ENCODE peak calls at places on chromosomes 13 and 19, in seven cellular contexts. X is ascending aorta, P is prostate gland, W is cardiac muscle cell, D is neural progenitor cell, Y is esophagus squamous epithelium, K is gastrocnemius medialis. A is an unnamed sample.

GRCh38 chr13:51803422-51804294 is at the start of gene DHRS12:
- DNase-seq in P (peak; percentile 92), Y (peak; percentile 61), X (peak; percentile 96), K (peak; percentile 68), W (peak; percentile 87), D (peak; percentile 85), A (peak; percentile 54)

GRCh38 chr19:34482380-34483250 is 1.1 kb downstream of the WTIP start:
- DNase-seq in Y (no peak), D (peak; percentile 73), X (peak; percentile 59), P (no peak), K (no peak), W (peak; percentile 64), A (no peak)

GRCh38 chr13:99722931-99723330 is 221.7 kb downstream of the TM9SF2 start:
- DNase-seq in W (no peak), Y (no peak), K (no peak), D (no peak), X (no peak), P (no peak), A (no peak)

GRCh38 chr19:46546194-46546896 is 50.7 kb upstream of the PNMA8B start:
- DNase-seq in K (peak; percentile 9), W (peak; percentile 30), P (peak; percentile 31), D (peak; percentile 51), Y (no peak), X (peak; percentile 62), A (no peak)

GRCh38 chr13:109729031-109729870 is 57.1 kb downstream of the IRS2 start:
- DNase-seq in Y (no peak), P (no peak), K (no peak), D (peak; percentile 69), X (no peak), W (peak; percentile 33), A (no peak)

GRCh38 chr19:15294591-15294990 is 37.7 kb downstream of the BRD4 start:
- DNase-seq in W (no peak), Y (no peak), X (no peak), P (no peak), K (no peak), D (no peak), A (no peak)

GRCh38 chr13:79659161-79659560 is 178.2 kb downstream of the NDFIP2 start:
- DNase-seq in Y (no peak), W (peak; percentile 84), P (peak; percentile 41), K (peak; percentile 58), D (peak; percentile 73), X (no peak), A (no peak)

GRCh38 chr19:46748325-46749109 is 2.3 kb upstream of the STRN4 start:
- DNase-seq in W (peak; percentile 78), X (no peak), Y (no peak), K (no peak), D (peak; percentile 87), P (no peak), A (no peak)

GRCh38 chr13:73754727-73755292 is 379.4 kb downstream of the KLF12 start:
- DNase-seq in D (peak; percentile 64), P (peak; percentile 35), Y (no peak), K (no peak), W (peak; percentile 69), X (no peak), A (no peak)

GRCh38 chr13:67803118-67803517 is 573.0 kb upstream of the PCDH9 start:
- DNase-seq in Y (no peak), K (no peak), P (no peak), X (no peak), D (no peak), W (no peak), A (no peak)

GRCh38 chr13:72062566-72062965 is 195.6 kb upstream of the DACH1 start:
- DNase-seq in W (no peak), P (no peak), Y (no peak), X (no peak), D (peak; percentile 90), K (no peak), A (no peak)

GRCh38 chr19:55694241-55694655 is 19.2 kb downstream of the EPN1 start:
- DNase-seq in K (no peak), P (no peak), X (no peak), W (no peak), D (no peak), Y (no peak), A (no peak)

GRCh38 chr19:517721-518136 is 10.4 kb downstream of the TPGS1 start:
- DNase-seq in W (no peak), P (no peak), Y (no peak), X (no peak), K (no peak), D (no peak), A (no peak)

GRCh38 chr19:55474269-55475265 is 1.9 kb upstream of the ZNF628 start:
- DNase-seq in D (peak; percentile 61), X (no peak), W (no peak), Y (no peak), K (no peak), P (no peak), A (no peak)

GRCh38 chr19:7916137-7916907 is 1.7 kb downstream of the TGFBR3L start:
- DNase-seq in Y (no peak), X (no peak), P (no peak), D (peak; percentile 74), W (peak; percentile 34), K (no peak), A (no peak)
- H3K4me3 ChIP-seq in Y (peak overlapping the region; percentile 12), X (peak overlapping the region; percentile 45), P (peak overlapping the region; percentile 17), D (peak overlapping the region; percentile 59), W (peak overlapping the region; percentile 29), K (peak overlapping the region; percentile 42), A (peak overlapping the region; percentile 49)

DNA sequence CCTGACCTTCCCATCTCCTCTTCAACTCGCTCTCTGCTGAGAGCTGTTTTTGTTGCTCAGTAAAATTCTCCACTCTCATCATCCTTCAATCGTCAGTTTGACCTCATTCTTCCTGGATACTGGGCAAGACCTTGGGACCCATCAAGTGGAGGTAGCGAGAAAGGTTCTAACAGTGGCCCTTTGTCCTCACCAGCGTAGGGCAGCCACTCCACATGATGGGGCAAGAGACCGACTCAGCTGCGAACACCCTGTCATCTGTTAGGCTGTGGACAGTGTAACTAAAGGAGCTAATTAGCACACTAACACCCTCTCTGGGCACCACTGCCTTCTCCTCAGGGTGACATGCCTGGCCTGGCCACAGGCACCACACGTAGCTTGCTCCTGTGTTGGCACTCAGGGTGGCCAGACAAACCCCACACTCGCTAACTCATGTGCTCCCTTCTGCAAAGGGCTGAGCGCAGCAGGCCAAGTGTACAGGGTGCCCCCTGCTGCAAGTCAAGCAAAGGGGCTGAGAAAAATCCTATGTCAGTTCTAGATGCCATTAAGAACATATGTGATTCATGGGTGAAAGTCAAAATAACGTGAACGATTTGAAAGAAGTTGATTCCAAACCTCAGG is 1216.0 kb downstream of the SLITRK5 start:
- DNase-seq in P (no peak), Y (no peak), D (peak; percentile 10), W (peak; percentile 2), K (no peak), X (no peak), A (no peak)
- TF ChIP-seq CTCF in P (no peak), Y (no peak), D (peak; percentile 19), W (no peak), K (no peak), X (no peak), A (no peak)

DNA sequence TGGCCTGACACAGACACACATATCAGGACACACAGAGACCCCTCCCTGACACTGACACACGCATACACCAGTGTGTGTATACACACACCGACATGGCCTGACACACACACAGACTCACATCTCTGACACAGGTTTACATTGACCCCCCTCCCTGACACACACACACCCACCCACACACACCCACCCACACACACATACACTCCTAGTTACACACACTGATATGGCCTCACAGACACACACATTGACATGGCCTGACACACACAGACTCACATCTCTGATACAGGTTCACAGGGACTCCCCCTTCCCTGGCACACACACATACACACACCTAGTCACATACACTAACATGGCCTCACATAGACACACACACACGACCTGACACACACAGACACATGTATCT is 4.4 kb upstream of the NFIX start:
- DNase-seq in Y (no peak), W (no peak), D (no peak), P (no peak), X (no peak), K (no peak), A (no peak)
- H3K4me3 ChIP-seq in Y (no peak overlapping the region), W (no peak overlapping the region), D (no peak overlapping the region), P (no peak overlapping the region), X (no peak overlapping the region), K (no peak overlapping the region), A (no peak overlapping the region)

GRCh38 chr19:41261474-41262190 is 2.5 kb upstream of the HNRNPUL1 start:
- DNase-seq in Y (no peak), P (no peak), W (no peak), D (no peak), X (no peak), K (no peak), A (no peak)

GRCh38 chr19:41263042-41263849 is 926 bp upstream of the HNRNPUL1 start:
- DNase-seq in W (peak; percentile 76), K (peak; percentile 44), Y (no peak), X (peak; percentile 89), D (peak; percentile 76), P (peak; percentile 68), A (no peak)

GRCh38 chr19:41264581-41265375 is 606 bp downstream of the HNRNPUL1 start:
- DNase-seq in K (peak; percentile 27), P (peak; percentile 50), W (peak; percentile 53), X (peak; percentile 70), Y (no peak), D (peak; percentile 54), A (no peak)

GRCh38 chr19:41265376-41266153 is 1.4 kb downstream of the HNRNPUL1 start:
- DNase-seq in D (peak; percentile 26), W (peak; percentile 43), X (no peak), Y (no peak), P (peak; percentile 26), K (no peak), A (no peak)

DNA sequence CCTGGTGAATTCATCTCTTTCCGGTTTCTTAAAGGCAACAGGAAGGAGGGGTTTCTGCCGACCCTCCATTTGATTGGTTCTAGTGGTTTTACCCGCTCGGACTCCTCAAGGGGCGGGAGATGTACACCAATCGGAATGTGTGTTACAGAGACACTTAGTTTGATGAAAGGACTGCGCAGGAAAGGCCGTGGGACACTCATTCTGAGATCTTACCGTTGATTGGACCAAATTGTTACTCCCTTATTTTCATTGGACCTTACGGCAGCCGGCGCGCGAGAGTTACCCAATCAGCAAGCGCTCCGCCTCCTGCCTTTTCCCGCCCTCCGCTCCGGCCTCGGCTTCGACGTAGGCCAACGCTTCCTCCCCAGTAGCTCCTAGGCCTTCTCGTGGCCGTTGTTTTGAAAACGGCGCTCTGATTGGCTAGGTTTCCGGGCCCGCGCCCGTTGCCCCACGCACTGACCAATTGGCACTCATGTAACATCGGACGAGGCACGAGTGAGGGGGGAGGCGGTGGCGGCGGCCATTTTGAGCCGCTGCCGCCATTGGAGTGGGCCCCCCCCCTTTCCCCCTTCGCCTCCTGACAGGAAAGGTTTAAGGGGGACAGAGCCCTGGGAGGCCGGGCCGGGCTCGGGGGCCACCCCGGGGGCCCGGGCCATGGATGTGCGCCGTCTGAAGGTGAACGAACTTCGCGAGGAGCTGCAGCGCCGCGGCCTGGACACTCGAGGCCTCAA is at the start of gene HNRNPUL1:
- DNase-seq in K (peak; percentile 99), Y (peak; percentile 100), D (peak; percentile 99), X (peak; percentile 99), W (peak; percentile 99), P (peak; percentile 100), A (peak; percentile 98)
- TF ChIP-seq CTCF in K (peak; percentile 26), Y (no peak), D (peak; percentile 58), X (peak; percentile 25), W (peak; percentile 36), P (no peak), A (no peak)